ENCODE peak calls at places on chromosomes 7 and 10, in five cellular contexts. J is activated naive CD8-positive, alpha-beta T cell treated with anti-CD3 and anti-CD28 coated beads, Interleukin-2, amount 50 U/mL, for 24 hours; P is HT1080; H is COR-L47; K is ACHN. C is an unnamed sample.

GRCh38 chr10:125084191-125085186 is 75.9 kb downstream of the CTBP2 start:
- DNase-seq in J (no peak), P (peak), H (no peak), K (peak), C (peak)

GRCh38 chr10:15759265-15759664 is 39.5 kb upstream of the ITGA8 start:
- DNase-seq in J (no peak), P (no peak), H (no peak), K (no peak), C (no peak)

GRCh38 chr10:30722956-30723355 is 93.4 kb upstream of the LYZL2 start:
- DNase-seq in J (no peak), P (no peak), H (no peak), K (no peak), C (no peak)

GRCh38 chr10:128062837-128063563 is 63.2 kb downstream of the MKI67 start:
- DNase-seq in J (peak), P (no peak), H (no peak), K (no peak), C (no peak)

GRCh38 chr10:49751216-49751615 is 10.9 kb downstream of the OGDHL start:
- DNase-seq in J (no peak), P (no peak), H (no peak), K (no peak), C (no peak)

GRCh38 chr10:102003541-102003940 is 52.4 kb downstream of the ARMH3 start:
- DNase-seq in J (no peak), P (no peak), H (peak), K (no peak), C (no peak)

GRCh38 chr7:81937091-81937490 is 167.2 kb upstream of the HGF start:
- DNase-seq in J (no peak), P (peak), H (no peak), K (no peak), C (no peak)

GRCh38 chr10:2232479-2232878 is 495.2 kb upstream of the ADARB2 start:
- DNase-seq in J (no peak), P (peak), H (no peak), K (no peak), C (no peak)

GRCh38 chr7:24870766-24871165 is 109.2 kb downstream of the OSBPL3 start:
- DNase-seq in J (no peak), P (peak), H (no peak), K (no peak), C (no peak)

GRCh38 chr7:91264083-91264923 is at the start of gene FZD1:
- DNase-seq in J (peak), P (peak), H (peak), K (peak), C (peak)